ENCODE peak calls at places on chromosomes 6 and 20, in four cellular contexts. I is effector memory CD4-positive, alpha-beta T cell; F is prostate gland; Y is DMS153. W is an unnamed sample.

GRCh38 chr6:37583261-37583660 is 83.6 kb upstream of the CCDC167 start:
- DNase-seq in I (no peak), Y (no peak), F (no peak), W (no peak)

GRCh38 chr6:138594042-138594636 is 94.8 kb upstream of the NHSL1 start:
- DNase-seq in I (no peak), Y (no peak), F (no peak), W (no peak)

GRCh38 chr20:18005170-18005989 is 36.6 kb downstream of the MGME1 start:
- DNase-seq in Y (no peak), I (no peak), F (no peak), W (peak; percentile 96)

GRCh38 chr6:6851059-6851658 is 256.6 kb upstream of the RREB1 start:
- DNase-seq in I (no peak), F (peak; percentile 31), Y (no peak), W (peak; percentile 39)

GRCh38 chr6:27505209-27506027 is 32.5 kb upstream of the ZNF184 start:
- DNase-seq in F (peak; percentile 28), Y (peak; percentile 77), I (peak; percentile 52), W (peak; percentile 71)

GRCh38 chr20:34927736-34928135 is 27.9 kb downstream of the GSS start:
- DNase-seq in I (no peak), Y (no peak), F (no peak), W (peak; percentile 86)

GRCh38 chr6:159169557-159170332 is 545 bp downstream of the FNDC1 start:
- DNase-seq in F (no peak), I (no peak), Y (no peak), W (no peak)

GRCh38 chr6:16006681-16007080 is 122.2 kb upstream of the MYLIP start:
- DNase-seq in F (no peak), Y (no peak), I (no peak), W (no peak)

GRCh38 chr6:128899651-128900050 is 16.7 kb downstream of the LAMA2 start:
- DNase-seq in F (no peak), Y (no peak), I (no peak), W (no peak)

GRCh38 chr6:56524891-56525703 is 117.6 kb downstream of the DST start:
- DNase-seq in F (no peak), I (no peak), Y (no peak), W (no peak)

GRCh38 chr6:132669690-132670291 is 10.8 kb upstream of the TAAR1 start:
- DNase-seq in F (no peak), Y (no peak), I (no peak), W (peak; percentile 63)

GRCh38 chr6:63351995-63352586 is 32.3 kb upstream of the LGSN start:
- DNase-seq in Y (no peak), I (no peak), F (no peak), W (no peak)